ENCODE peak calls at places on chromosomes 13 and 19, in five cellular contexts. One of them, this sample, is unnamed.

GRCh38 chr13:97429681-97430081 is 4.3 kb upstream of the RAP2A start:
- DNase-seq in left ventricle myocardium inferior: no peak
- DNase-seq in adrenal gland: no peak
- DNase-seq in IMR-90: peak
- DNase-seq in aorta: no peak
- DNase-seq in this sample: peak

GRCh38 chr13:109917422-109917821 is 131.0 kb upstream of the IRS2 start:
- DNase-seq in adrenal gland: no peak
- DNase-seq in left ventricle myocardium inferior: no peak
- DNase-seq in aorta: no peak
- DNase-seq in IMR-90: no peak
- DNase-seq in this sample: no peak

GRCh38 chr19:44876930-44877530 is 14.0 kb upstream of the TOMM40 start:
- DNase-seq in adrenal gland: no peak
- DNase-seq in IMR-90: no peak
- DNase-seq in aorta: no peak
- DNase-seq in left ventricle myocardium inferior: no peak
- DNase-seq in this sample: no peak

GRCh38 chr13:90201676-90202425 is 1145.6 kb upstream of the MIR17HG start:
- DNase-seq in aorta: no peak
- DNase-seq in left ventricle myocardium inferior: no peak
- DNase-seq in IMR-90: no peak
- DNase-seq in adrenal gland: no peak
- DNase-seq in this sample: no peak

GRCh38 chr19:31350693-31351211 is 1.5 kb upstream of the TSHZ3 start:
- DNase-seq in left ventricle myocardium inferior: peak
- DNase-seq in aorta: peak
- DNase-seq in IMR-90: peak
- DNase-seq in adrenal gland: peak
- DNase-seq in this sample: peak

GRCh38 chr19:42253245-42254082 is 1.5 kb downstream of the ERF start:
- DNase-seq in aorta: peak
- DNase-seq in left ventricle myocardium inferior: peak
- DNase-seq in adrenal gland: peak
- DNase-seq in IMR-90: peak
- DNase-seq in this sample: peak

GRCh38 chr19:53094749-53095575 is 8.3 kb downstream of the ZNF160 start:
- DNase-seq in left ventricle myocardium inferior: no peak
- DNase-seq in aorta: no peak
- DNase-seq in adrenal gland: no peak
- DNase-seq in IMR-90: no peak
- DNase-seq in this sample: no peak

GRCh38 chr13:84844473-84844872 is 954.7 kb downstream of the SLITRK6 start:
- DNase-seq in aorta: no peak
- DNase-seq in left ventricle myocardium inferior: no peak
- DNase-seq in IMR-90: no peak
- DNase-seq in adrenal gland: no peak
- DNase-seq in this sample: no peak

GRCh38 chr13:34750078-34750703 is 191.9 kb upstream of the NBEA start:
- DNase-seq in aorta: no peak
- DNase-seq in left ventricle myocardium inferior: peak
- DNase-seq in IMR-90: no peak
- DNase-seq in adrenal gland: no peak
- DNase-seq in this sample: peak

GRCh38 chr13:18921063-18921462 is 260.6 kb downstream of the TUBA3C start:
- DNase-seq in left ventricle myocardium inferior: no peak
- DNase-seq in aorta: no peak
- DNase-seq in IMR-90: no peak
- DNase-seq in adrenal gland: no peak
- DNase-seq in this sample: no peak

GRCh38 chr19:28358604-28359003 is 854.3 kb downstream of the UQCRFS1 start:
- DNase-seq in aorta: no peak
- DNase-seq in adrenal gland: no peak
- DNase-seq in IMR-90: no peak
- DNase-seq in left ventricle myocardium inferior: no peak
- DNase-seq in this sample: no peak

GRCh38 chr13:65907656-65908441 is 1322.3 kb downstream of the PCDH9 start:
- DNase-seq in adrenal gland: no peak
- DNase-seq in left ventricle myocardium inferior: no peak
- DNase-seq in aorta: no peak
- DNase-seq in IMR-90: peak
- DNase-seq in this sample: no peak

DNA sequence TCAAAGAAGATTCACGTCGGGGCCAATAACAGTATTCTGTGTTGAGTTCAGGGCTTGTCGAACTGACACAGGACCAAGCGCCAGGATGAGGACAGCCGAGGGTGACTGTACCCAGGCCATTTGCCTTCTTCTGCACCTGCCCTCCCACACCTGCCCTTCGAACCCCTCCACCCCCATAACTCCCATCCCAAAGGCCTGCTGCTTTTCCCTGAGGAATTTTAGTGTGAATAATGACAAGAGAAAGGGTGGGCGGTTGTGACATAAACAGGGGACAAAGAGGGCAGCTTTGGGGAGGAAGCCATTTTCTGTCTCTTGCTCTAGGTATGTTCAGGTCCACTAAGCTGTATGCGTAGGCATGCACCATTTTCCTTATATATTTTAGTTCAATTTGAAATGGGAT is 26.1 kb downstream of the GJA3 start:
- DNase-seq in adrenal gland: no peak
- DNase-seq in aorta: no peak
- DNase-seq in left ventricle myocardium inferior: no peak
- DNase-seq in IMR-90: no peak
- DNase-seq in this sample: no peak
- H3K27ac ChIP-seq in adrenal gland: no peak
- H3K27ac ChIP-seq in aorta: no peak
- H3K27ac ChIP-seq in left ventricle myocardium inferior: no peak
- H3K27ac ChIP-seq in IMR-90: no peak
- H3K27ac ChIP-seq in this sample: no peak

GRCh38 chr19:35281303-35281702 is 1.0 kb upstream of the HAMP start:
- DNase-seq in IMR-90: no peak
- DNase-seq in aorta: no peak
- DNase-seq in adrenal gland: no peak
- DNase-seq in left ventricle myocardium inferior: no peak
- DNase-seq in this sample: no peak
- H3K27ac ChIP-seq in IMR-90: no peak
- H3K27ac ChIP-seq in aorta: no peak
- H3K27ac ChIP-seq in adrenal gland: no peak
- H3K27ac ChIP-seq in left ventricle myocardium inferior: no peak
- H3K27ac ChIP-seq in this sample: peak

GRCh38 chr19:19418548-19419260 is 13.2 kb downstream of the GATAD2A start:
- DNase-seq in adrenal gland: no peak
- DNase-seq in left ventricle myocardium inferior: no peak
- DNase-seq in IMR-90: no peak
- DNase-seq in aorta: no peak
- DNase-seq in this sample: no peak
- H3K27ac ChIP-seq in adrenal gland: no peak
- H3K27ac ChIP-seq in left ventricle myocardium inferior: no peak
- H3K27ac ChIP-seq in IMR-90: no peak
- H3K27ac ChIP-seq in aorta: no peak
- H3K27ac ChIP-seq in this sample: no peak

DNA sequence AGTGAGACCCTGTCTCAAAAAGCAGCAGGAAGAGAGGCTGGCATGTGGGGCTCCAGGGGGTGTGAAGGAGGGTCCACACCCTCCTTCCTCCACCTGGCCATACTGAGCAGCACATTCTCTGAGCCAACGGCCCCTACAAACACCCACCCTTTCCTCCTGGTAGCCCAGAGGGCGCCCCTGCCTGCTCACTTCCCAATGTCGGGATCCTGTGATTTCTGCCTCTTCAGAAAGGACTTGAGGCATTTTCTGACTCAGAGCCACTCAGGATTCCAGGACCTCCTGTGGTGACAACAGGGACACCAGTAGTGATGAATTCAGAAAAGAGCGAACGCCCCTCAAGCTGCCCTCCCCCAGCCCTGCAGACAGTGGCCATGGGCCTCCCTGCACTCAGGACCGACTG is 36.9 kb upstream of the LDLR start:
- DNase-seq in IMR-90: no peak
- DNase-seq in adrenal gland: no peak
- DNase-seq in aorta: no peak
- DNase-seq in left ventricle myocardium inferior: no peak
- DNase-seq in this sample: no peak
- H3K27ac ChIP-seq in IMR-90: no peak
- H3K27ac ChIP-seq in adrenal gland: no peak
- H3K27ac ChIP-seq in aorta: no peak
- H3K27ac ChIP-seq in left ventricle myocardium inferior: no peak
- H3K27ac ChIP-seq in this sample: no peak

DNA sequence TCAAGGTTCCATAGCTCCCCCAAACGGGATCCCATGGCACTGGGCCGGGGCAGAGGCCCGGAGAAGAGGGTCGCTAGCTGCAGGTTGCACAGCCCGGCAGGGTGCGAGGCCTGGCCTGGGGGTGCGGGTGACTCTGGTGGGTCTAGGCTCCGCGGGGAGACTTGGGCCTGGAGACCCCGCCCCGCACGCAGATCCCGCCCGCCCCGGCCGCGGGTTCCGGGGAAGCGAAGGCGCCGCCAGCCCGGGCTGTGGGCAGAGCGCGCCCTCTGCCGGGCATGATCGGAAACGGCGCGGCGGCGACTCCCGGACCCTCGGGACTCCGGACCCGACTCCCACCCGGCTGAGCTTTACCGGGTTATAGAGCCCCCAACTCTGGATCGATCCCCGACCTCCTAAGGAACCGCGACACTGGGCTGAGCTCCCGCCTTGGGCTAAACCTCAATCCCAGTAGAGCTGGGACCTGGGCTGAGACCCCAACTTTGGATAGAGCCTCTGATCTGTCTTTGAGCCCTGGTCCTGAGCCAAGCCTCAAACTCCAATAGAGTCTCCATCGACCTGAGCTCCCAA is 3.1 kb upstream of the TNFAIP8L1 start:
- DNase-seq in adrenal gland: peak
- DNase-seq in aorta: peak
- DNase-seq in left ventricle myocardium inferior: peak
- DNase-seq in IMR-90: peak
- DNase-seq in this sample: no peak
- H3K27ac ChIP-seq in adrenal gland: no peak
- H3K27ac ChIP-seq in aorta: no peak
- H3K27ac ChIP-seq in left ventricle myocardium inferior: peak
- H3K27ac ChIP-seq in IMR-90: peak
- H3K27ac ChIP-seq in this sample: no peak

GRCh38 chr19:45976180-45976579 is 2.5 kb upstream of the NOVA2 start:
- DNase-seq in left ventricle myocardium inferior: no peak
- DNase-seq in IMR-90: no peak
- DNase-seq in aorta: no peak
- DNase-seq in adrenal gland: no peak
- DNase-seq in this sample: peak
- H3K27ac ChIP-seq in left ventricle myocardium inferior: no peak
- H3K27ac ChIP-seq in IMR-90: no peak
- H3K27ac ChIP-seq in aorta: no peak
- H3K27ac ChIP-seq in adrenal gland: no peak
- H3K27ac ChIP-seq in this sample: peak

GRCh38 chr13:99370476-99371272 is 63.5 kb upstream of the GPR183 start:
- DNase-seq in IMR-90: no peak
- DNase-seq in left ventricle myocardium inferior: no peak
- DNase-seq in aorta: no peak
- DNase-seq in adrenal gland: no peak
- DNase-seq in this sample: no peak
- H3K27ac ChIP-seq in IMR-90: no peak
- H3K27ac ChIP-seq in left ventricle myocardium inferior: no peak
- H3K27ac ChIP-seq in aorta: no peak
- H3K27ac ChIP-seq in adrenal gland: no peak
- H3K27ac ChIP-seq in this sample: no peak

GRCh38 chr19:46408611-46409039 is 4.7 kb downstream of the CCDC8 start:
- DNase-seq in adrenal gland: peak
- DNase-seq in aorta: peak
- DNase-seq in left ventricle myocardium inferior: peak
- DNase-seq in IMR-90: peak
- DNase-seq in this sample: no peak
- H3K27ac ChIP-seq in adrenal gland: peak
- H3K27ac ChIP-seq in aorta: no peak
- H3K27ac ChIP-seq in left ventricle myocardium inferior: peak
- H3K27ac ChIP-seq in IMR-90: peak
- H3K27ac ChIP-seq in this sample: no peak

GRCh38 chr19:47514151-47514868 is 553 bp downstream of the NAPA start:
- DNase-seq in adrenal gland: no peak
- DNase-seq in aorta: no peak
- DNase-seq in left ventricle myocardium inferior: no peak
- DNase-seq in IMR-90: no peak
- DNase-seq in this sample: no peak

GRCh38 chr19:47511128-47511517 is 3.7 kb downstream of the NAPA start:
- DNase-seq in left ventricle myocardium inferior: peak
- DNase-seq in aorta: no peak
- DNase-seq in IMR-90: no peak
- DNase-seq in adrenal gland: peak
- DNase-seq in this sample: no peak

GRCh38 chr19:47512183-47512947 is 2.5 kb downstream of the NAPA start:
- DNase-seq in adrenal gland: peak
- DNase-seq in IMR-90: peak
- DNase-seq in left ventricle myocardium inferior: no peak
- DNase-seq in aorta: no peak
- DNase-seq in this sample: no peak

GRCh38 chr19:47511681-47512080 is 3.2 kb downstream of the NAPA start:
- DNase-seq in IMR-90: peak
- DNase-seq in left ventricle myocardium inferior: no peak
- DNase-seq in adrenal gland: no peak
- DNase-seq in aorta: no peak
- DNase-seq in this sample: no peak

DNA sequence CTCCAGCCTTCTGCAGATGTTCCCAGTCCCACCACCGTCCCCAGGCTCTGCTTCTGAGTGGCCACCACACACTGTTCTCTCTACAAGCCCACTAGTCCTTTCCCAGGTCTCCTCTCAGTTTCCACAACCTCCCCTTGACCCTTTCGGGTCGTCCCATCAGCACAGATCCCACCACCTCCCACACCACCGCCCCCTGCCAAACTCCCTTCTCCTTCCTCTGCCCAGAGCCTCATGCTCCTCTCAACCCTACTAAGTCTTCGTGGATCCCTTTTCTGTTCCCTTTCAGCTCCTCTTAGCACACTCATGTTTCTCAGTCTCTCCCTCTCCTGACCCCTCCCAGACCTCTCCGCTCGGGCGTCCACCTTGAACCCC is 1.9 kb downstream of the NAPA start:
- DNase-seq in adrenal gland: no peak
- DNase-seq in IMR-90: no peak
- DNase-seq in aorta: no peak
- DNase-seq in left ventricle myocardium inferior: no peak
- DNase-seq in this sample: no peak
- H3K27ac ChIP-seq in adrenal gland: peak
- H3K27ac ChIP-seq in IMR-90: peak
- H3K27ac ChIP-seq in aorta: no peak
- H3K27ac ChIP-seq in left ventricle myocardium inferior: peak
- H3K27ac ChIP-seq in this sample: peak